ENCODE peak calls at places on chromosomes 11 and 22, in ten cellular contexts. Z, J, E, X, W, F, Y, L, R and Q are unnamed samples.

GRCh38 chr11:69652999-69653398 is 12.0 kb downstream of the CCND1 start:
- DNase-seq in Z (no peak), J (no peak), E (peak; percentile 88), X (no peak), W (no peak), F (no peak), Y (no peak), L (no peak), R (no peak), Q (peak; percentile 15)

GRCh38 chr22:42300286-42301071 is 30.0 kb upstream of the TCF20 start:
- DNase-seq in Z (no peak), J (no peak), E (no peak), X (no peak), W (no peak), F (no peak), Y (no peak), L (no peak), R (peak; percentile 51), Q (peak; percentile 73)

GRCh38 chr11:124937336-124937935 is 1.6 kb upstream of the HEPACAM start:
- DNase-seq in Z (no peak), J (no peak), E (no peak), X (no peak), W (no peak), F (no peak), Y (no peak), L (no peak), R (no peak), Q (no peak)

GRCh38 chr22:50041361-50042065 is 16.6 kb downstream of the TTLL8 start:
- DNase-seq in Z (no peak), J (no peak), E (no peak), X (no peak), W (no peak), F (no peak), Y (no peak), L (no peak), R (no peak), Q (no peak)

GRCh38 chr22:33014621-33015020 is 43.6 kb downstream of the SYN3 start:
- DNase-seq in Z (no peak), J (no peak), E (peak; percentile 10), X (no peak), W (no peak), F (no peak), Y (no peak), L (no peak), R (peak; percentile 4), Q (no peak)

GRCh38 chr22:35072939-35073338 is 7.0 kb downstream of the ISX start:
- DNase-seq in Z (no peak), J (no peak), E (peak; percentile 40), X (no peak), W (no peak), F (no peak), Y (no peak), L (peak; percentile 60), R (peak; percentile 7), Q (peak; percentile 69)

GRCh38 chr11:114172871-114173444 is 113.4 kb downstream of the ZBTB16 start:
- DNase-seq in Z (no peak), J (no peak), E (peak; percentile 37), X (no peak), W (no peak), F (no peak), Y (no peak), L (no peak), R (no peak), Q (no peak)

GRCh38 chr11:106614280-106614679 is 404.0 kb downstream of the GUCY1A2 start:
- DNase-seq in Z (no peak), J (no peak), E (no peak), X (no peak), W (no peak), F (no peak), Y (no peak), L (no peak), R (no peak), Q (no peak)

GRCh38 chr11:102914238-102915043 is 39.7 kb upstream of the MMP12 start:
- DNase-seq in Z (peak; percentile 0), J (no peak), E (peak; percentile 89), X (peak; percentile 20), W (no peak), F (no peak), Y (no peak), L (peak; percentile 45), R (peak; percentile 10), Q (peak; percentile 53)

GRCh38 chr11:24453129-24453723 is 43.6 kb upstream of the LUZP2 start:
- DNase-seq in Z (no peak), J (no peak), E (no peak), X (peak; percentile 45), W (no peak), F (no peak), Y (no peak), L (no peak), R (no peak), Q (no peak)

GRCh38 chr11:119471329-119471728 is 48.4 kb upstream of the THY1 start:
- DNase-seq in Z (no peak), J (no peak), E (no peak), X (no peak), W (no peak), F (no peak), Y (no peak), L (no peak), R (no peak), Q (no peak)

GRCh38 chr11:35265755-35266454 is 126.9 kb downstream of the CD44 start:
- DNase-seq in Z (no peak), J (no peak), E (no peak), X (no peak), W (no peak), F (no peak), Y (no peak), L (no peak), R (no peak), Q (no peak)

GRCh38 chr22:43889366-43890253 is 2.2 kb downstream of the PNPLA5 start:
- DNase-seq in Z (no peak), J (no peak), E (no peak), X (no peak), W (no peak), F (no peak), Y (no peak), L (peak; percentile 29), R (peak; percentile 13), Q (peak; percentile 11)

GRCh38 chr11:19160839-19161238 is 40.9 kb downstream of the CSRP3 start:
- DNase-seq in Z (no peak), J (no peak), E (no peak), X (no peak), W (no peak), F (no peak), Y (no peak), L (no peak), R (no peak), Q (no peak)

GRCh38 chr11:22089609-22090008 is 103.3 kb upstream of the ANO5 start:
- DNase-seq in Z (no peak), J (no peak), E (no peak), X (no peak), W (no peak), F (no peak), Y (no peak), L (no peak), R (no peak), Q (no peak)

GRCh38 chr11:94130589-94131362 is 2.1 kb downstream of the PANX1 start:
- DNase-seq in Z (no peak), J (no peak), E (no peak), X (peak; percentile 93), W (no peak), F (peak; percentile 85), Y (peak; percentile 93), L (peak; percentile 78), R (peak; percentile 48), Q (peak; percentile 20)